ENCODE peak calls at places on chromosome X, in four cellular contexts. I is kidney, U is cardiac fibroblast, P is neural crest cell. B is an unnamed sample.

GRCh38 chrX:15947648-15948317 is 93.2 kb upstream of the AP1S2 start:
- DNase-seq in U (peak; percentile 57), I (no peak), P (no peak), B (no peak)

GRCh38 chrX:35380808-35381700 is 417.1 kb upstream of the MAGEB16 start:
- DNase-seq in I (no peak), U (peak; percentile 12), P (no peak), B (no peak)

GRCh38 chrX:10519761-10520160 is 100.6 kb downstream of the MID1 start:
- DNase-seq in U (peak; percentile 68), P (no peak), I (no peak), B (no peak)

GRCh38 chrX:115642304-115642703 is 81.3 kb downstream of the PLS3 start:
- DNase-seq in I (no peak), U (no peak), P (no peak), B (no peak)

GRCh38 chrX:46739736-46740135 is 19.2 kb downstream of the SLC9A7 start:
- DNase-seq in P (no peak), U (no peak), I (no peak), B (no peak)

GRCh38 chrX:119682019-119682989 is 10.7 kb downstream of the SEPTIN6 start:
- DNase-seq in P (no peak), I (no peak), U (no peak), B (no peak)

GRCh38 chrX:129706395-129707072 is 32.2 kb upstream of the XPNPEP2 start:
- DNase-seq in P (no peak), U (peak; percentile 42), I (no peak), B (no peak)

GRCh38 chrX:68897546-68897945 is 68.7 kb downstream of the EFNB1 start:
- DNase-seq in I (no peak), P (no peak), U (no peak), B (no peak)

GRCh38 chrX:10090319-10090718 is 66.5 kb upstream of the CLCN4 start:
- DNase-seq in P (no peak), U (peak; percentile 21), I (no peak), B (no peak)

GRCh38 chrX:2220829-2221567 is 279.8 kb downstream of the DHRSX start:
- DNase-seq in P (no peak), I (no peak), U (no peak), B (no peak)

GRCh38 chrX:56746996-56747395 is 18.0 kb downstream of the NBDY start:
- DNase-seq in U (no peak), P (no peak), I (no peak), B (no peak)

GRCh38 chrX:116873678-116874077 is 410.9 kb upstream of the CT83 start:
- DNase-seq in P (no peak), I (no peak), U (peak; percentile 0), B (no peak)

GRCh38 chrX:2694868-2695267 is 3.8 kb downstream of the CD99 start:
- DNase-seq in U (no peak), I (no peak), P (no peak), B (no peak)

GRCh38 chrX:129956765-129957164 is 25.7 kb upstream of the BCORL1 start:
- DNase-seq in P (no peak), U (no peak), I (no peak), B (no peak)

GRCh38 chrX:39931554-39932282 is 166.0 kb downstream of the BCOR start:
- DNase-seq in I (peak; percentile 15), P (no peak), U (peak; percentile 65), B (no peak)

GRCh38 chrX:112011376-112011775 is 71.2 kb downstream of the TRPC5 start:
- DNase-seq in U (no peak), I (no peak), P (no peak), B (no peak)

GRCh38 chrX:149470960-149471359 is 34.1 kb downstream of the IDS start:
- DNase-seq in P (peak; percentile 77), U (peak; percentile 64), I (peak; percentile 89), B (peak; percentile 56)

GRCh38 chrX:107676559-107677378 is 48.5 kb downstream of the PRPS1 start:
- DNase-seq in U (peak; percentile 96), P (no peak), I (peak; percentile 97), B (peak; percentile 87)

GRCh38 chrX:39199429-39199828 is 398.2 kb downstream of the MID1IP1 start:
- DNase-seq in U (no peak), I (no peak), P (no peak), B (no peak)

GRCh38 chrX:130264573-130264972 is 4.1 kb downstream of the ZNF280C start:
- DNase-seq in P (no peak), I (no peak), U (peak; percentile 10), B (no peak)

DNA sequence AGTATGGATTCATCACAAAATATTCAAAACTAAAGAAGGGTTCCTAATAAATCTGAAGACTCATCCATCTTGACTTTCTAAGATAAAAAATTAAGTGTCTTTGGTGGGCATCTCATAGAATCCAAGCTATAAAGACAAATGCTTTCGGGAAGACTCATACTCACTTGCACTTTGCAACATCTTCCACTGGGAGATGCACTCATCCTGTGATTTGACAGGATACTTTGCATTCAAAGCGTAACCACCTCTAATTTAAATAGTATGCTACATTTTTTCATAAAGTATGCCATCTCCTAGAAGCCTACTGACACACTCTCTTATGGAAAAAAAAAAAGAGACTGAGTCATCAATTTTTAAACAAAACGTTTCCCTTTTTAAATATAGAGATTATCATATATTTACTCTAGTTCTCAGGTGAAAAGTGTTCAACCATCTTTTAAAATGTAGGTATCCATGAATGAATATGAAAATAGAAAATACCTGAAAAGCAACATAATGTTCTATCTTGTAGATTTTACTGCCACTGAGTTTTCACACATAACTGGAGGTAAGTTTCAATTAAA is 119.6 kb downstream of the KLHL13 start:
- DNase-seq in P (no peak), I (no peak), U (no peak), B (no peak)
- TF ChIP-seq CTCF in P (peak; percentile 50), I (peak; percentile 43), U (no peak), B (no peak)

GRCh38 chrX:70449457-70449966 is 4.9 kb downstream of the DLG3 start:
- DNase-seq in P (no peak), U (no peak), I (no peak), B (no peak)
- TF ChIP-seq CTCF in P (no peak), U (no peak), I (no peak), B (no peak)

GRCh38 chrX:48511561-48511960 is 2.8 kb downstream of the PORCN start:
- DNase-seq in P (no peak), U (peak; percentile 14), I (peak; percentile 36), B (no peak)
- TF ChIP-seq CTCF in P (peak; percentile 35), U (peak; percentile 43), I (no peak), B (no peak)

GRCh38 chrX:131802836-131803626 is 220.1 kb upstream of the STK26 start:
- DNase-seq in U (no peak), P (no peak), I (peak; percentile 85), B (no peak)
- TF ChIP-seq CTCF in U (peak; percentile 31), P (peak; percentile 38), I (no peak), B (peak; percentile 76)

GRCh38 chrX:141468940-141469339 is 115.6 kb downstream of the SPANXA1 start:
- DNase-seq in I (no peak), P (no peak), U (peak; percentile 45), B (no peak)

GRCh38 chrX:141469469-141469868 is 115.1 kb downstream of the SPANXA1 start:
- DNase-seq in U (peak; percentile 3), I (no peak), P (no peak), B (no peak)

GRCh38 chrX:141467442-141467841 is 117.1 kb downstream of the SPANXA1 start:
- DNase-seq in P (no peak), I (no peak), U (no peak), B (no peak)
- TF ChIP-seq CTCF in P (peak; percentile 37), I (no peak), U (peak; percentile 22), B (no peak)

DNA sequence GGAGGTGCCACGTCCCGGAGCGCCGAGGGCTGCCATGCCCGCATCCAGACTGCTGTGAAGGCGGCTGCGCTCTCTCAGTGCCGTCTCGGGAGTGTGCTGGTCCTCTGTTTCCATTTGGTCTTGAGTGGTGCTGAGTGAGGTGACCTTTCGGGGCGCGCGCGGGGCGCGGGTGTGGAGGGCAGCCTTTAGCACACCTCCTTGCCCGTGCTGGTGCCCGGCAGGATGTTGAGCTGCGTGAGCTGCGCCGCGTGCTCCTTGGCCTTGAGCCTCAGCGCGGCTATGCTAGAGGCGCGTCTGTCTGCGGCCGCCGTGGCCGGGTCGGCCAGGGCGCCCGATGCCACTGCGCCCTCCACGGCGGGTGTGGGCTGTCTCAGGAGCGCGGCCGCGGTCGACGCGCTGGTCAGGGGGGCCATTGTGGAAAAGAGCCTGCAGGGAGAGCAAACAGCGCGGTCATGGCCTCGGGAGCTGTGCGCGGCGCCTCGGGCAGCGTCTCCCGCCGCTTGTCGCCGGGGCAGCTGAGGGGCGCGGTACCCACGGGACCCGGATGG is 11.2 kb downstream of the ARX start:
- DNase-seq in P (no peak), I (no peak), U (no peak), B (no peak)
- TF ChIP-seq CTCF in P (no peak), I (no peak), U (no peak), B (no peak)

GRCh38 chrX:131827935-131828334 is 195.2 kb upstream of the STK26 start:
- DNase-seq in U (peak; percentile 26), P (no peak), I (no peak), B (no peak)
- TF ChIP-seq CTCF in U (no peak), P (peak; percentile 40), I (no peak), B (peak; percentile 11)

GRCh38 chrX:36957425-36958328 is 50.5 kb upstream of the FAM47C start:
- DNase-seq in U (no peak), P (peak; percentile 11), I (peak; percentile 66), B (no peak)
- TF ChIP-seq CTCF in U (no peak), P (peak; percentile 48), I (no peak), B (no peak)

DNA sequence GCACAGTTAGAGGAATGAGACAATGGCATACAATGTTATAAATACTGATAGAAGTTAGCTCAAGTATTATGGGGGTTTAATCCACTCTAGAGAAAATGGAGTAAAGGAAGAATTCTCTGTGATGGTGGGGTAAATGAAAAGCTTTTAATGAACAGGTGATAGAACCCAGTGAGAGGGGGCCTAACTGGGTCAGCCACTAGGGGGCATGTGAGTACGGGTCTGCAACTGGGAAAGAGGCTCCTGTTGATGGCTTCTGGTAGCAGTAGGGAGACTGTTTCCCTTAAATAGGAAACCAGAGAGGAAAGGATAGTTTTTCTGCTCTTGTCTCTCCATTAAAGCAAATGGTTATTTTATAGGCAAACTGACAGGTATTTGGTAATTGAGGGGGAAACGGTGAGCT is 132.8 kb upstream of the GPR101 start:
- DNase-seq in P (no peak), U (no peak), I (no peak), B (no peak)
- TF ChIP-seq CTCF in P (peak; percentile 49), U (no peak), I (no peak), B (no peak)

GRCh38 chrX:151825927-151826471 is 86.7 kb upstream of the MAGEA4 start:
- DNase-seq in P (no peak), U (peak; percentile 91), I (no peak), B (peak; percentile 18)
- TF ChIP-seq CTCF in P (no peak), U (peak; percentile 30), I (no peak), B (no peak)